ENCODE peak calls at places on chromosomes 7 and 10, in six cellular contexts. One of them, this sample, is unnamed.

GRCh38 chr10:8138471-8138870 is 84.0 kb downstream of the GATA3 start:
- DNase-seq in gastrocnemius medialis: no peak
- DNase-seq in lung microvascular endothelial cell: peak; percentile 3
- DNase-seq in lower lobe of right lung: no peak
- DNase-seq in KBM-7: no peak
- DNase-seq in mammary epithelial cell: peak; percentile 83
- DNase-seq in this sample: no peak

GRCh38 chr7:105649727-105650381 is 68.6 kb upstream of the EFCAB10 start:
- DNase-seq in gastrocnemius medialis: no peak
- DNase-seq in lung microvascular endothelial cell: no peak
- DNase-seq in mammary epithelial cell: no peak
- DNase-seq in lower lobe of right lung: no peak
- DNase-seq in KBM-7: no peak
- DNase-seq in this sample: no peak

GRCh38 chr10:26854524-26854923 is 6.2 kb downstream of the ABI1 start:
- DNase-seq in lower lobe of right lung: no peak
- DNase-seq in gastrocnemius medialis: no peak
- DNase-seq in lung microvascular endothelial cell: no peak
- DNase-seq in mammary epithelial cell: no peak
- DNase-seq in KBM-7: no peak
- DNase-seq in this sample: peak; percentile 84

GRCh38 chr10:132774905-132775863 is 10.8 kb downstream of the NKX6-2 start:
- DNase-seq in lung microvascular endothelial cell: no peak
- DNase-seq in lower lobe of right lung: no peak
- DNase-seq in KBM-7: no peak
- DNase-seq in mammary epithelial cell: no peak
- DNase-seq in gastrocnemius medialis: no peak
- DNase-seq in this sample: no peak

GRCh38 chr10:88952647-88953111 is at the start of gene ACTA2:
- DNase-seq in KBM-7: no peak
- DNase-seq in gastrocnemius medialis: no peak
- DNase-seq in lower lobe of right lung: no peak
- DNase-seq in lung microvascular endothelial cell: no peak
- DNase-seq in mammary epithelial cell: no peak
- DNase-seq in this sample: no peak

GRCh38 chr7:159027091-159027802 is 117.4 kb downstream of the VIPR2 start:
- DNase-seq in lung microvascular endothelial cell: no peak
- DNase-seq in lower lobe of right lung: no peak
- DNase-seq in KBM-7: no peak
- DNase-seq in gastrocnemius medialis: no peak
- DNase-seq in mammary epithelial cell: no peak
- DNase-seq in this sample: no peak

GRCh38 chr10:59323036-59323459 is 39.3 kb downstream of the FAM13C start:
- DNase-seq in gastrocnemius medialis: peak; percentile 84
- DNase-seq in mammary epithelial cell: no peak
- DNase-seq in lower lobe of right lung: no peak
- DNase-seq in lung microvascular endothelial cell: no peak
- DNase-seq in KBM-7: no peak
- DNase-seq in this sample: no peak

GRCh38 chr10:80945267-80945880 is 407.7 kb downstream of the SH2D4B start:
- DNase-seq in lung microvascular endothelial cell: peak; percentile 1
- DNase-seq in lower lobe of right lung: no peak
- DNase-seq in gastrocnemius medialis: no peak
- DNase-seq in KBM-7: peak; percentile 3
- DNase-seq in mammary epithelial cell: no peak
- DNase-seq in this sample: no peak

GRCh38 chr7:2468227-2468626 is 8.0 kb downstream of the GRIFIN start:
- DNase-seq in lung microvascular endothelial cell: no peak
- DNase-seq in mammary epithelial cell: no peak
- DNase-seq in lower lobe of right lung: no peak
- DNase-seq in gastrocnemius medialis: no peak
- DNase-seq in KBM-7: no peak
- DNase-seq in this sample: no peak

GRCh38 chr7:128974241-128974934 is 36.7 kb downstream of the IRF5 start:
- DNase-seq in lower lobe of right lung: no peak
- DNase-seq in gastrocnemius medialis: no peak
- DNase-seq in lung microvascular endothelial cell: no peak
- DNase-seq in mammary epithelial cell: no peak
- DNase-seq in KBM-7: no peak
- DNase-seq in this sample: peak; percentile 78

GRCh38 chr10:27258492-27258837 is 17.9 kb upstream of the ACBD5 start:
- DNase-seq in mammary epithelial cell: no peak
- DNase-seq in gastrocnemius medialis: no peak
- DNase-seq in KBM-7: no peak
- DNase-seq in lower lobe of right lung: no peak
- DNase-seq in lung microvascular endothelial cell: no peak
- DNase-seq in this sample: no peak

GRCh38 chr10:92420554-92421275 is 129.7 kb downstream of the MARCHF5 start:
- DNase-seq in KBM-7: no peak
- DNase-seq in mammary epithelial cell: no peak
- DNase-seq in lung microvascular endothelial cell: peak; percentile 2
- DNase-seq in lower lobe of right lung: peak; percentile 48
- DNase-seq in gastrocnemius medialis: no peak
- DNase-seq in this sample: no peak

GRCh38 chr7:158685727-158686126 is 18.9 kb downstream of the NCAPG2 start:
- DNase-seq in lower lobe of right lung: no peak
- DNase-seq in mammary epithelial cell: no peak
- DNase-seq in KBM-7: no peak
- DNase-seq in lung microvascular endothelial cell: no peak
- DNase-seq in gastrocnemius medialis: no peak
- DNase-seq in this sample: no peak

GRCh38 chr10:124703778-124704427 is 40.3 kb downstream of the FAM53B start:
- DNase-seq in lung microvascular endothelial cell: peak; percentile 31
- DNase-seq in gastrocnemius medialis: peak; percentile 89
- DNase-seq in lower lobe of right lung: no peak
- DNase-seq in mammary epithelial cell: no peak
- DNase-seq in KBM-7: no peak
- DNase-seq in this sample: no peak

GRCh38 chr7:93228302-93228701 is 2.0 kb upstream of the HEPACAM2 start:
- DNase-seq in lung microvascular endothelial cell: peak; percentile 68
- DNase-seq in gastrocnemius medialis: no peak
- DNase-seq in lower lobe of right lung: no peak
- DNase-seq in mammary epithelial cell: peak; percentile 51
- DNase-seq in KBM-7: peak; percentile 68
- DNase-seq in this sample: peak; percentile 2

GRCh38 chr7:139840776-139841175 is 11.7 kb downstream of the TBXAS1 start:
- DNase-seq in gastrocnemius medialis: no peak
- DNase-seq in lung microvascular endothelial cell: no peak
- DNase-seq in KBM-7: no peak
- DNase-seq in lower lobe of right lung: no peak
- DNase-seq in mammary epithelial cell: no peak
- DNase-seq in this sample: no peak

GRCh38 chr10:22821501-22821900 is 106.4 kb upstream of the ARMC3 start:
- DNase-seq in lower lobe of right lung: no peak
- DNase-seq in mammary epithelial cell: no peak
- DNase-seq in lung microvascular endothelial cell: peak; percentile 73
- DNase-seq in gastrocnemius medialis: no peak
- DNase-seq in KBM-7: no peak
- DNase-seq in this sample: no peak

GRCh38 chr10:31034041-31034918 is 2.6 kb upstream of the ZNF438 start:
- DNase-seq in lower lobe of right lung: no peak
- DNase-seq in mammary epithelial cell: peak; percentile 84
- DNase-seq in lung microvascular endothelial cell: peak; percentile 61
- DNase-seq in KBM-7: no peak
- DNase-seq in gastrocnemius medialis: no peak
- DNase-seq in this sample: peak; percentile 66

GRCh38 chr10:94315975-94316464 is 46.7 kb downstream of the NOC3L start:
- DNase-seq in gastrocnemius medialis: no peak
- DNase-seq in lung microvascular endothelial cell: peak; percentile 12
- DNase-seq in KBM-7: no peak
- DNase-seq in lower lobe of right lung: no peak
- DNase-seq in mammary epithelial cell: no peak
- DNase-seq in this sample: no peak

GRCh38 chr7:101378808-101379207 is 16.1 kb downstream of the COL26A1 start:
- DNase-seq in KBM-7: no peak
- DNase-seq in lung microvascular endothelial cell: no peak
- DNase-seq in mammary epithelial cell: no peak
- DNase-seq in gastrocnemius medialis: no peak
- DNase-seq in lower lobe of right lung: no peak
- DNase-seq in this sample: peak; percentile 10

GRCh38 chr10:30818010-30818660 is 188.6 kb upstream of the LYZL2 start:
- DNase-seq in gastrocnemius medialis: no peak
- DNase-seq in mammary epithelial cell: no peak
- DNase-seq in KBM-7: no peak
- DNase-seq in lower lobe of right lung: peak; percentile 52
- DNase-seq in lung microvascular endothelial cell: peak; percentile 87
- DNase-seq in this sample: peak; percentile 55

GRCh38 chr10:31139497-31139896 is 107.8 kb upstream of the ZNF438 start:
- DNase-seq in mammary epithelial cell: no peak
- DNase-seq in lung microvascular endothelial cell: no peak
- DNase-seq in gastrocnemius medialis: no peak
- DNase-seq in KBM-7: no peak
- DNase-seq in lower lobe of right lung: no peak
- DNase-seq in this sample: no peak

GRCh38 chr7:134527979-134528371 is 608 bp downstream of the AKR1B10 start:
- DNase-seq in KBM-7: no peak
- DNase-seq in lower lobe of right lung: no peak
- DNase-seq in lung microvascular endothelial cell: no peak
- DNase-seq in gastrocnemius medialis: peak; percentile 80
- DNase-seq in mammary epithelial cell: peak; percentile 20
- DNase-seq in this sample: no peak

GRCh38 chr7:115274-115911 is 77.0 kb upstream of the FAM20C start:
- DNase-seq in KBM-7: peak; percentile 75
- DNase-seq in lung microvascular endothelial cell: peak; percentile 8
- DNase-seq in lower lobe of right lung: no peak
- DNase-seq in mammary epithelial cell: no peak
- DNase-seq in gastrocnemius medialis: no peak
- DNase-seq in this sample: peak; percentile 35

This sample was measured in trophoblast cell.